ENCODE peak calls at places on chromosomes 3 and 15, in four cellular contexts. P is GM23248; F is type B pancreatic cell; C is stimulated activated CD8-positive, alpha-beta memory T cell treated with anti-CD3 and anti-CD28 coated beads, Interleukin-15, amount 100 ng/mL, for 24 hours. S is an unnamed sample.

GRCh38 chr15:67501836-67502461 is 19.0 kb upstream of the C15orf61 start:
- DNase-seq in P (no peak), F (no peak), C (no peak), S (peak)

GRCh38 chr3:188092648-188093047 is 61.3 kb upstream of the LPP start:
- DNase-seq in P (peak), F (no peak), C (no peak), S (no peak)

GRCh38 chr15:79815468-79815867 is 81.3 kb downstream of the MTHFS start:
- DNase-seq in P (no peak), F (no peak), C (no peak), S (no peak)

GRCh38 chr15:92984161-92984560 is 84.0 kb downstream of the CHD2 start:
- DNase-seq in P (no peak), F (no peak), C (no peak), S (no peak)

GRCh38 chr15:89192136-89192535 is 29.2 kb downstream of the RLBP1 start:
- DNase-seq in P (no peak), F (no peak), C (no peak), S (no peak)

GRCh38 chr15:66754789-66755188 is 52.8 kb downstream of the SMAD6 start:
- DNase-seq in P (no peak), F (no peak), C (no peak), S (no peak)

GRCh38 chr3:122395582-122395981 is 11.6 kb downstream of the FAM162A start:
- DNase-seq in P (peak), F (no peak), C (no peak), S (no peak)

GRCh38 chr3:69324362-69325025 is 61.4 kb downstream of the FRMD4B start:
- DNase-seq in P (no peak), F (peak), C (no peak), S (peak)

GRCh38 chr3:56087460-56087859 is 380.8 kb downstream of the ERC2 start:
- DNase-seq in P (no peak), F (no peak), C (no peak), S (no peak)

GRCh38 chr3:39097716-39098472 is 9.5 kb downstream of the GORASP1 start:
- DNase-seq in P (peak), F (no peak), C (no peak), S (no peak)

GRCh38 chr15:96335429-96335807 is 4.9 kb downstream of the NR2F2 start:
- DNase-seq in P (peak), F (no peak), C (no peak), S (no peak)

GRCh38 chr3:127697531-127698240 is 24.9 kb downstream of the ABTB1 start:
- DNase-seq in P (peak), F (no peak), C (no peak), S (no peak)

GRCh38 chr3:155416500-155417118 is 123.1 kb upstream of the STRIT1 start:
- DNase-seq in P (peak), F (no peak), C (no peak), S (no peak)

GRCh38 chr3:123025642-123026521 is 1.7 kb downstream of the SEMA5B start:
- DNase-seq in P (no peak), F (no peak), C (no peak), S (peak)

GRCh38 chr15:80183291-80183690 is 30.5 kb downstream of the FAH start:
- DNase-seq in P (no peak), F (no peak), C (no peak), S (no peak)

GRCh38 chr3:126549861-126550487 is 8.8 kb downstream of the C3orf22 start:
- DNase-seq in P (no peak), F (peak), C (no peak), S (no peak)

GRCh38 chr3:183779896-183780450 is 45.4 kb downstream of the MAP6D1 start:
- DNase-seq in P (peak), F (no peak), C (no peak), S (no peak)

GRCh38 chr3:56769125-56769709 is 32.5 kb downstream of the ARHGEF3 start:
- DNase-seq in P (no peak), F (no peak), C (no peak), S (no peak)

GRCh38 chr3:111143-112069 is 85.2 kb upstream of the CHL1 start:
- DNase-seq in P (no peak), F (no peak), C (no peak), S (no peak)

GRCh38 chr3:4680881-4681300 is 187.7 kb downstream of the ITPR1 start:
- DNase-seq in P (peak), F (no peak), C (no peak), S (no peak)

GRCh38 chr15:49239105-49239504 is 69.1 kb downstream of the GALK2 start:
- DNase-seq in P (peak), F (no peak), C (no peak), S (no peak)

GRCh38 chr3:128497305-128498126 is 4.5 kb upstream of the GATA2 start:
- DNase-seq in P (peak), F (peak), C (peak), S (no peak)

GRCh38 chr3:59364471-59364870 is 314.6 kb upstream of the CFAP20DC start:
- DNase-seq in P (peak), F (no peak), C (no peak), S (no peak)

GRCh38 chr15:97904196-97904572 is 56.3 kb upstream of the ARRDC4 start:
- DNase-seq in P (peak), F (peak), C (no peak), S (peak)

GRCh38 chr3:183698760-183699159 is 1.2 kb downstream of the YEATS2 start:
- DNase-seq in P (peak), F (no peak), C (no peak), S (no peak)

GRCh38 chr3:160575589-160575988 is 10.2 kb upstream of the KPNA4 start:
- DNase-seq in P (no peak), F (no peak), C (no peak), S (no peak)

S was measured in NT2/D1.